ENCODE peak calls at places on chromosomes 3 and 15, in five cellular contexts. Z is hepatocyte, K is lower lobe of right lung, E is brain microvascular endothelial cell, T is NB4. A is an unnamed sample.

GRCh38 chr3:377158-377561 is 180.6 kb downstream of the CHL1 start:
- DNase-seq in Z (peak), K (no peak), E (no peak), T (peak), A (peak)

GRCh38 chr3:194880940-194881925 is 195.6 kb downstream of the FAM43A start:
- DNase-seq in Z (peak), K (no peak), E (no peak), T (peak), A (no peak)

GRCh38 chr3:97197830-97198229 is 383.4 kb downstream of the EPHA6 start:
- DNase-seq in Z (no peak), K (no peak), E (no peak), T (no peak), A (no peak)

GRCh38 chr15:51576451-51576850 is 46.1 kb downstream of the DMXL2 start:
- DNase-seq in Z (no peak), K (no peak), E (no peak), T (no peak), A (peak)

GRCh38 chr15:51286816-51287215 is 51.6 kb downstream of the CYP19A1 start:
- DNase-seq in Z (no peak), K (no peak), E (no peak), T (no peak), A (no peak)

GRCh38 chr3:42024578-42025387 is 62.9 kb upstream of the ULK4 start:
- DNase-seq in Z (no peak), K (no peak), E (no peak), T (peak), A (no peak)

GRCh38 chr3:46898321-46899150 is 21.0 kb downstream of the PTH1R start:
- DNase-seq in Z (no peak), K (peak), E (no peak), T (no peak), A (no peak)

GRCh38 chr3:85508659-85509058 is 549.9 kb downstream of the CADM2 start:
- DNase-seq in Z (no peak), K (no peak), E (no peak), T (no peak), A (no peak)

GRCh38 chr15:39391230-39391629 is 189.6 kb upstream of the THBS1 start:
- DNase-seq in Z (no peak), K (no peak), E (no peak), T (peak), A (peak)

GRCh38 chr15:58758141-58758540 is 8.6 kb upstream of the ADAM10 start:
- DNase-seq in Z (no peak), K (no peak), E (no peak), T (peak), A (peak)

GRCh38 chr3:43153189-43154083 is 47.6 kb upstream of the POMGNT2 start:
- DNase-seq in Z (peak), K (no peak), E (no peak), T (no peak), A (peak)

GRCh38 chr15:64502537-64502936 is 42.2 kb downstream of the ZNF609 start:
- DNase-seq in Z (no peak), K (no peak), E (no peak), T (peak), A (peak)

GRCh38 chr15:31815411-31816155 is 214.7 kb upstream of the CHRNA7 start:
- DNase-seq in Z (no peak), K (no peak), E (no peak), T (no peak), A (no peak)

GRCh38 chr3:126126811-126127431 is 43.0 kb upstream of the SLC41A3 start:
- DNase-seq in Z (no peak), K (peak), E (no peak), T (no peak), A (no peak)

GRCh38 chr15:90823455-90823974 is 44.9 kb upstream of the FURIN start:
- DNase-seq in Z (peak), K (no peak), E (no peak), T (no peak), A (no peak)

GRCh38 chr3:171838218-171838720 is 4.9 kb upstream of the TMEM212 start:
- DNase-seq in Z (no peak), K (no peak), E (peak), T (peak), A (peak)

GRCh38 chr3:148955544-148956346 is 35.6 kb upstream of the GYG1 start:
- DNase-seq in Z (peak), K (no peak), E (peak), T (peak), A (peak)

GRCh38 chr3:182349051-182349450 is 444.3 kb upstream of the ATP11B start:
- DNase-seq in Z (no peak), K (no peak), E (no peak), T (no peak), A (no peak)

GRCh38 chr3:148911597-148911996 is 46.5 kb downstream of the CPA3 start:
- DNase-seq in Z (peak), K (no peak), E (no peak), T (no peak), A (no peak)

GRCh38 chr3:179898024-179898423 is 138.7 kb downstream of the PEX5L start:
- DNase-seq in Z (peak), K (no peak), E (peak), T (peak), A (no peak)

GRCh38 chr3:54891540-54891897 is 36.3 kb downstream of the LRTM1 start:
- DNase-seq in Z (peak), K (peak), E (peak), T (peak), A (peak)

GRCh38 chr3:115857518-115858136 is 234.3 kb downstream of the GAP43 start:
- DNase-seq in Z (no peak), K (no peak), E (no peak), T (no peak), A (no peak)

GRCh38 chr15:33191641-33192040 is 2.9 kb downstream of the FMN1 start:
- DNase-seq in Z (no peak), K (no peak), E (no peak), T (no peak), A (no peak)

GRCh38 chr3:196867507-196868296 is at the start of gene SENP5:
- DNase-seq in Z (peak), K (peak), E (peak), T (peak), A (peak)
- TF ChIP-seq CTCF in Z (no peak), K (no peak), E (no peak), T (no peak), A (no peak)

GRCh38 chr15:70264014-70264492 is 166.3 kb upstream of the TLE3 start:
- DNase-seq in Z (no peak), K (no peak), E (no peak), T (peak), A (no peak)
- H3K4me3 ChIP-seq in Z (no peak), K (no peak), E (no peak), T (no peak), A (no peak)

GRCh38 chr15:78840661-78841060 is 29.4 kb upstream of the ADAMTS7 start:
- DNase-seq in Z (no peak), K (peak), E (peak), T (peak), A (peak)

GRCh38 chr15:78838480-78838879 is 27.2 kb upstream of the ADAMTS7 start:
- DNase-seq in Z (no peak), K (no peak), E (no peak), T (no peak), A (peak)

GRCh38 chr15:78837131-78837530 is 25.9 kb upstream of the ADAMTS7 start:
- DNase-seq in Z (no peak), K (no peak), E (no peak), T (no peak), A (no peak)

GRCh38 chr15:78836333-78836732 is 25.1 kb upstream of the ADAMTS7 start:
- DNase-seq in Z (no peak), K (no peak), E (no peak), T (no peak), A (no peak)

GRCh38 chr15:78837543-78837942 is 26.3 kb upstream of the ADAMTS7 start:
- DNase-seq in Z (no peak), K (no peak), E (no peak), T (no peak), A (no peak)
- TF ChIP-seq CTCF in Z (no peak), K (no peak), E (peak), T (no peak), A (no peak)

GRCh38 chr3:72996121-72996472 is 514 bp upstream of the PPP4R2 start:
- DNase-seq in Z (no peak), K (peak), E (no peak), T (no peak), A (no peak)
- H3K4me3 ChIP-seq in Z (peak), K (peak), E (peak), T (peak), A (peak)

DNA sequence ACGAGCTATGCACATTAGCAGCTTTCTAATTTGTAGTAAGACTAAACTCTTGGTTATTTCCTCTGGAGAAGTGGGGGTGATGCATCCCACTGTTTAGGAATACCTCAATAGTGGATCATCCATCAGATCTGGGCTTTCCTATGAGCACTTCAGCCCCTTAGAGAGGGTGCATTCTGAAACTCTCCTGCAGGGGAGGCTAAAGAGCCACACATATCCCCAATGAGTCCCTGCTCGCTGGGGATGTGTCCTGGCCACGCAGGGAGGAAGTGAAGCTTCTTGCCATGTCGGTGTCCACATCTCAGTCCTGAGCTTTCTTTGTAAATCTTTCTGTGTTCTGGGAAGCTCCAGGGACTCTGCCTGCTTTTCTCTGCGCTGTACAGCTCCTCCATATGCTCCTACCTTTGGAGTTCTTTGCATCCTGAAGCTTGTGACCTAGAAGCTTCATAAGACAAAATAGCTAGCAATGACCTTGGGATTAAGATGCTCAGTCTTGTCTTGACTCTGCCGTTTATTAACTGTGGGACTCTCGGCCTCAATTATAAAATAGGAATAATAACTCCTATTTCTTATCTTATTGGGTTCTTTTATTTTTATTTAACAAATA is 28.3 kb upstream of the MASP1 start:
- DNase-seq in Z (peak), K (peak), E (peak), T (peak), A (peak)
- TF ChIP-seq CTCF in Z (peak), K (peak), E (peak), T (peak), A (peak)

GRCh38 chr3:114743746-114744145 is 403.3 kb downstream of the ZBTB20 start:
- DNase-seq in Z (no peak), K (no peak), E (no peak), T (no peak), A (no peak)

GRCh38 chr3:114741066-114741465 is 406.0 kb downstream of the ZBTB20 start:
- DNase-seq in Z (no peak), K (no peak), E (no peak), T (no peak), A (peak)

GRCh38 chr3:114745322-114746240 is 401.5 kb downstream of the ZBTB20 start:
- DNase-seq in Z (peak), K (no peak), E (peak), T (no peak), A (peak)

DNA sequence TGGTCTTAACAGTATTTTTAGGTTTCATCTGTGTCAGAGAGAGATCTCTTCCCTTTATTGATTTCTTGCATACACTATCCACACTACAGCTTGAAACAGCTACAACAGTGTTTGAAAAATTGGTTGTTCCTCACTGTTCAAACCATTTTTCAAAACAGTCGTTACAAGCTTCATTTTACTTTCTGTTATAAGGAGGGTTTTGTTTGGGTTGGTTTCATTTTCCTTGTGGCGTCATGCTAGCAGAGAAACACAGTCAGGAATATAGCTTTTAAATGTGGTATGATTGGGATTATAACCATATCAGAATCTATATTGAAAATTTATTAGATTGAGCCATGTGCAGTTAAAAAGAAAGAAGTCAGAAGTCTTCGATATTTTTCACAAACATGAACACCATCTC is 400.6 kb downstream of the ZBTB20 start:
- DNase-seq in Z (no peak), K (no peak), E (no peak), T (no peak), A (no peak)
- H3K4me3 ChIP-seq in Z (no peak), K (peak), E (no peak), T (no peak), A (peak)

GRCh38 chr3:78255403-78255802 is 1215.5 kb downstream of the ROBO2 start:
- DNase-seq in Z (no peak), K (no peak), E (peak), T (no peak), A (peak)
- TF ChIP-seq CTCF in Z (no peak), K (no peak), E (no peak), T (no peak), A (no peak)

DNA sequence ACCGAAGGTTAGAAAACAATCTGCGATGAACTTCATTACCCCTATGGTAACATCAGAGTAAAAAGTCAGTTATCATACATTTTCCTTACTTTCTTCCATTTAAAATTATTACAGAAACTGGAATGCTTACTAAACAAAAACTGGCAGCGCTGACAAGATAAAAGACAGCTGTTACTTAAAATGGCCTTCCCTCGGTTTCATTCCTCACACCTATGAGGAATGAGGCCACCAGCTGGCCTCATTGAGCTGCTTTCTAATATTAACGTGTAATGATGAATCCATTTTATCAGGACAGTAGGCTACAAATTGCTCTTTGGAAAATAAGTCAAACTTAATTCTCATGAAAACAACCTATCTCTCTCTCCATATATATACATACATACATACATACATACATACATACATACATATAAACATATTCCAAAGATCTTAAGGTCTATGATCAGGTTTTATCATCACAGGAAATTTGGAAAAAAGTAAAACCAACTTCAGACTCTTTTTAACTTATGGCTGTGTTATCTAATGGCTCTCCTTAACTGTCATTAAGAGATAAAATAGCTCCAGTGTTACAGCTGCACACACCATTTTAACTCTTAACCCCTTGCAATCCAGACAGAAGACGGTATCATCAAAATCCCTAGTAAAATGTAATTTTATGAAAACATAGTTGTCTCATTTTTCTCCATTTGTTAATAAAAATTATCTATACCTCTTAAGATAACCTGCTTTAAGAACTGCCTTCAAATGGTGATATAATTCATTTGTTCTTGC is 5.2 kb downstream of the CCNL1 start:
- DNase-seq in Z (no peak), K (no peak), E (no peak), T (no peak), A (no peak)
- H3K4me3 ChIP-seq in Z (no peak), K (peak), E (peak), T (peak), A (peak)

DNA sequence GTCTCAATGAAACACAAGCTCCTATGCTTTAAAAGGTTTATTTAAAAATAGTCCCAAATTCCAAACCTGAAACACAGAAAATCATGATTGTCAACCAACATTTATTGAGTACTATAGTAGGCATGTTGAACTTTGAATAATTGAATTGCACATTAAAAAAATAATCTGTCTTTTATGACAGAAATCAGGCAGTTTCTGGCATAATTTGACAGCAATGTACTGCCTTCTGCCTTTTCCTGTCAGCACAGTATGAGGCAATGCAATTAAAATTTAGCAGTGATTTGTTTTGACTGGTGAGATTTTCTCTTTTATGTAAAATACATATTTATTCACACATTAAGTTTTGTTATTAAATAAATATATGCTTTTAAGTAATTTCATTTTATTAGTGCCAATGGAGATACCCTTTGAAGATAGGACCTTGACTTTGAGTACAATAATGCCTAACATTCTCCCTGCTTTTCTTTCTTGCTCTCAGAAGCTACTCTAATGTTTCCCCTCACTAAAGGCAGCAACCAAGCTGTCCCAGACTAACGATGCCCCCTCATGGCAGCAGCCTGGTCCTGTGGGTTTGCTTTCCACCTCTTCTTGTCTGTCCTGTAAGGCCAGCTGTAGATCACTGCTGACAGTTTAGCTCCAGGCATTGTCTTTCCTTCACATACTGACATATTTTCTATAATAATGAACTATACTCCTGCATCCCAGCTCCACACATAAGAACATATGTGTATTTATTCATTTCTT is 346.7 kb downstream of the IL20RB start:
- DNase-seq in Z (no peak), K (no peak), E (no peak), T (no peak), A (no peak)
- TF ChIP-seq CTCF in Z (no peak), K (no peak), E (no peak), T (no peak), A (no peak)